ENCODE peak calls at places on chromosomes 7 and 10, in five cellular contexts. One of them, this sample, is unnamed.

GRCh38 chr7:21251166-21251806 is 176.6 kb upstream of the SP4 start:
- DNase-seq in sigmoid colon: no peak
- DNase-seq in HL-60: no peak
- DNase-seq in Panc1: no peak
- DNase-seq in K562: no peak
- DNase-seq in this sample: peak; percentile 25

GRCh38 chr10:109386921-109387320 is 536.4 kb downstream of the XPNPEP1 start:
- DNase-seq in sigmoid colon: no peak
- DNase-seq in HL-60: no peak
- DNase-seq in Panc1: no peak
- DNase-seq in K562: no peak
- DNase-seq in this sample: no peak

GRCh38 chr10:111650088-111650487 is 533.5 kb downstream of the GPAM start:
- DNase-seq in sigmoid colon: no peak
- DNase-seq in HL-60: no peak
- DNase-seq in Panc1: no peak
- DNase-seq in K562: no peak
- DNase-seq in this sample: no peak

GRCh38 chr7:78149787-78150186 is 351.2 kb downstream of the PHTF2 start:
- DNase-seq in sigmoid colon: no peak
- DNase-seq in HL-60: no peak
- DNase-seq in Panc1: no peak
- DNase-seq in K562: no peak
- DNase-seq in this sample: no peak

GRCh38 chr10:99285846-99286245 is 43.3 kb upstream of the CNNM1 start:
- DNase-seq in sigmoid colon: no peak
- DNase-seq in HL-60: no peak
- DNase-seq in Panc1: no peak
- DNase-seq in K562: no peak
- DNase-seq in this sample: no peak

GRCh38 chr7:131015131-131015954 is 281.3 kb upstream of the KLF14 start:
- DNase-seq in sigmoid colon: no peak
- DNase-seq in HL-60: no peak
- DNase-seq in Panc1: no peak
- DNase-seq in K562: no peak
- DNase-seq in this sample: no peak

GRCh38 chr10:69232252-69232651 is 12.1 kb downstream of the HKDC1 start:
- DNase-seq in sigmoid colon: no peak
- DNase-seq in HL-60: no peak
- DNase-seq in Panc1: no peak
- DNase-seq in K562: no peak
- DNase-seq in this sample: peak; percentile 35

GRCh38 chr10:7667262-7668141 is 736 bp upstream of the ITIH5 start:
- DNase-seq in sigmoid colon: peak; percentile 75
- DNase-seq in HL-60: no peak
- DNase-seq in Panc1: no peak
- DNase-seq in K562: no peak
- DNase-seq in this sample: no peak

GRCh38 chr10:71433983-71434744 is 37.4 kb downstream of the CDH23 start:
- DNase-seq in sigmoid colon: no peak
- DNase-seq in HL-60: no peak
- DNase-seq in Panc1: no peak
- DNase-seq in K562: no peak
- DNase-seq in this sample: no peak

GRCh38 chr7:50629238-50629901 is 64.2 kb upstream of the DDC start:
- DNase-seq in sigmoid colon: no peak
- DNase-seq in HL-60: no peak
- DNase-seq in Panc1: no peak
- DNase-seq in K562: no peak
- DNase-seq in this sample: no peak

GRCh38 chr10:81101062-81101461 is 563.4 kb downstream of the SH2D4B start:
- DNase-seq in sigmoid colon: no peak
- DNase-seq in HL-60: no peak
- DNase-seq in Panc1: no peak
- DNase-seq in K562: no peak
- DNase-seq in this sample: no peak

GRCh38 chr10:52479567-52479966 is 165.5 kb downstream of the DKK1 start:
- DNase-seq in sigmoid colon: no peak
- DNase-seq in HL-60: no peak
- DNase-seq in Panc1: no peak
- DNase-seq in K562: no peak
- DNase-seq in this sample: no peak

GRCh38 chr7:104758504-104758903 is 255.5 kb upstream of the KMT2E start:
- DNase-seq in sigmoid colon: no peak
- DNase-seq in HL-60: no peak
- DNase-seq in Panc1: no peak
- DNase-seq in K562: no peak
- DNase-seq in this sample: no peak

GRCh38 chr10:132065491-132066105 is at the start of gene JAKMIP3:
- DNase-seq in sigmoid colon: peak; percentile 89
- DNase-seq in HL-60: no peak
- DNase-seq in Panc1: peak; percentile 4
- DNase-seq in K562: peak; percentile 7
- DNase-seq in this sample: peak; percentile 32

GRCh38 chr10:14185501-14186045 is 145.2 kb downstream of the FRMD4A start:
- DNase-seq in sigmoid colon: no peak
- DNase-seq in HL-60: no peak
- DNase-seq in Panc1: peak; percentile 22
- DNase-seq in K562: peak; percentile 85
- DNase-seq in this sample: no peak

GRCh38 chr10:119337796-119338432 is 130.5 kb downstream of the GRK5 start:
- DNase-seq in sigmoid colon: no peak
- DNase-seq in HL-60: no peak
- DNase-seq in Panc1: no peak
- DNase-seq in K562: no peak
- DNase-seq in this sample: no peak

GRCh38 chr7:80937336-80937735 is 18.5 kb upstream of the SEMA3C start:
- DNase-seq in sigmoid colon: no peak
- DNase-seq in HL-60: no peak
- DNase-seq in Panc1: no peak
- DNase-seq in K562: no peak
- DNase-seq in this sample: no peak

GRCh38 chr7:44469461-44469860 is 21.0 kb downstream of the NUDCD3 start:
- DNase-seq in sigmoid colon: no peak
- DNase-seq in HL-60: no peak
- DNase-seq in Panc1: no peak
- DNase-seq in K562: no peak
- DNase-seq in this sample: no peak

GRCh38 chr7:55365103-55365679 is at the start of gene LANCL2:
- DNase-seq in sigmoid colon: no peak
- DNase-seq in HL-60: no peak
- DNase-seq in Panc1: no peak
- DNase-seq in K562: peak; percentile 55
- DNase-seq in this sample: peak; percentile 60

GRCh38 chr10:88980247-88980646 is 10.4 kb upstream of the FAS start:
- DNase-seq in sigmoid colon: no peak
- DNase-seq in HL-60: no peak
- DNase-seq in Panc1: no peak
- DNase-seq in K562: no peak
- DNase-seq in this sample: no peak

GRCh38 chr7:71521506-71521905 is 389.6 kb downstream of the GALNT17 start:
- DNase-seq in sigmoid colon: no peak
- DNase-seq in HL-60: no peak
- DNase-seq in Panc1: no peak
- DNase-seq in K562: no peak
- DNase-seq in this sample: no peak

GRCh38 chr10:10991144-10991543 is 26.5 kb upstream of the CELF2 start:
- DNase-seq in sigmoid colon: no peak
- DNase-seq in HL-60: no peak
- DNase-seq in Panc1: no peak
- DNase-seq in K562: no peak
- DNase-seq in this sample: no peak

GRCh38 chr10:76149602-76150138 is 718.2 kb downstream of the LRMDA start:
- DNase-seq in sigmoid colon: no peak
- DNase-seq in HL-60: no peak
- DNase-seq in Panc1: no peak
- DNase-seq in K562: no peak
- DNase-seq in this sample: no peak

GRCh38 chr10:23516530-23516929 is 77.7 kb downstream of the OTUD1 start:
- DNase-seq in sigmoid colon: no peak
- DNase-seq in HL-60: peak; percentile 4
- DNase-seq in Panc1: no peak
- DNase-seq in K562: peak; percentile 5
- DNase-seq in this sample: no peak

GRCh38 chr10:87734987-87735827 is 75.5 kb downstream of the PAPSS2 start:
- DNase-seq in sigmoid colon: no peak
- DNase-seq in HL-60: no peak
- DNase-seq in Panc1: no peak
- DNase-seq in K562: peak; percentile 43
- DNase-seq in this sample: no peak

GRCh38 chr7:27955011-27955410 is 215.0 kb downstream of the TAX1BP1 start:
- DNase-seq in sigmoid colon: no peak
- DNase-seq in HL-60: no peak
- DNase-seq in Panc1: no peak
- DNase-seq in K562: no peak
- DNase-seq in this sample: no peak

GRCh38 chr7:41872951-41873350 is 170.1 kb upstream of the INHBA start:
- DNase-seq in sigmoid colon: no peak
- DNase-seq in HL-60: no peak
- DNase-seq in Panc1: no peak
- DNase-seq in K562: no peak
- DNase-seq in this sample: no peak

GRCh38 chr10:119274519-119275045 is 67.2 kb downstream of the GRK5 start:
- DNase-seq in sigmoid colon: no peak
- DNase-seq in HL-60: no peak
- DNase-seq in Panc1: no peak
- DNase-seq in K562: no peak
- DNase-seq in this sample: no peak

GRCh38 chr7:108421720-108422331 is 34.4 kb downstream of the NRCAM start:
- DNase-seq in sigmoid colon: no peak
- DNase-seq in HL-60: no peak
- DNase-seq in Panc1: no peak
- DNase-seq in K562: no peak
- DNase-seq in this sample: no peak

GRCh38 chr7:25456467-25457171 is 228.3 kb upstream of the NPVF start:
- DNase-seq in sigmoid colon: peak; percentile 68
- DNase-seq in HL-60: no peak
- DNase-seq in Panc1: no peak
- DNase-seq in K562: no peak
- DNase-seq in this sample: peak; percentile 39

GRCh38 chr7:78073470-78074382 is 275.2 kb downstream of the PHTF2 start:
- DNase-seq in sigmoid colon: no peak
- DNase-seq in HL-60: no peak
- DNase-seq in Panc1: peak; percentile 7
- DNase-seq in K562: no peak
- DNase-seq in this sample: no peak

GRCh38 chr10:77328272-77328816 is 309.3 kb downstream of the KCNMA1 start:
- DNase-seq in sigmoid colon: no peak
- DNase-seq in HL-60: no peak
- DNase-seq in Panc1: no peak
- DNase-seq in K562: peak; percentile 41
- DNase-seq in this sample: no peak

DNA sequence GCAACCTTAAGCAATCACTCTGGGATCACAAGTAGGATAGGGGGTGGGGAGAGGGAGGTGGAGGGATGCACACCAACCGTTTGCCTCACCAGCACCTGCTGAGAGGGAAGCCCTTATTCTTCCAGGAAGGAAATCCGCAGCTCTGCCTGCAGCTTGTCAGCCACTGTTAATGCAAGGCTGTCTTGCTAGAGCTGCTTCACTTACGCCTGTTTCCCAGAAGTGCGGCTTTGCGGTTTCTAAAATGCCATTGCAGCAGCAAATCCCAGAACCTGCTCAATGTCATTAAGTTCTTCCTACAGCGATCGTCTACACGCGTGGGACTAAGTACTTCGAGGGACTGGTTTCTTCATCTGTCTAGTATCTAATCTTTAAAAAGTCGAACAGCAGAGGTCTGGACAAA is 191.1 kb downstream of the ZMYND11 start:
- DNase-seq in sigmoid colon: no peak
- DNase-seq in HL-60: no peak
- DNase-seq in Panc1: no peak
- DNase-seq in K562: no peak
- DNase-seq in this sample: no peak
- TF ChIP-seq POLR2AphosphoS5 in sigmoid colon: peak; percentile 29
- TF ChIP-seq POLR2AphosphoS5 in HL-60: no peak
- TF ChIP-seq POLR2AphosphoS5 in Panc1: no peak
- TF ChIP-seq POLR2AphosphoS5 in K562: no peak
- TF ChIP-seq POLR2AphosphoS5 in this sample: peak; percentile 54

GRCh38 chr10:34732926-34733325 is 82.2 kb downstream of the PARD3 start:
- DNase-seq in sigmoid colon: no peak
- DNase-seq in HL-60: no peak
- DNase-seq in Panc1: no peak
- DNase-seq in K562: peak; percentile 49
- DNase-seq in this sample: no peak
- TF ChIP-seq POLR2AphosphoS5 in sigmoid colon: no peak
- TF ChIP-seq POLR2AphosphoS5 in HL-60: no peak
- TF ChIP-seq POLR2AphosphoS5 in Panc1: no peak
- TF ChIP-seq POLR2AphosphoS5 in K562: no peak
- TF ChIP-seq POLR2AphosphoS5 in this sample: no peak

GRCh38 chr10:97428572-97428981 is 2.6 kb downstream of the PGAM1 start:
- DNase-seq in sigmoid colon: no peak
- DNase-seq in HL-60: peak; percentile 68
- DNase-seq in Panc1: no peak
- DNase-seq in K562: peak; percentile 24
- DNase-seq in this sample: no peak

GRCh38 chr10:97425964-97426775 is at the start of gene PGAM1:
- DNase-seq in sigmoid colon: peak; percentile 98
- DNase-seq in HL-60: peak; percentile 95
- DNase-seq in Panc1: peak; percentile 96
- DNase-seq in K562: peak; percentile 93
- DNase-seq in this sample: peak; percentile 95

GRCh38 chr10:97426776-97427570 is 982 bp downstream of the PGAM1 start:
- DNase-seq in sigmoid colon: no peak
- DNase-seq in HL-60: no peak
- DNase-seq in Panc1: no peak
- DNase-seq in K562: peak; percentile 25
- DNase-seq in this sample: no peak

GRCh38 chr10:97422921-97423420 is 3.0 kb upstream of the PGAM1 start:
- DNase-seq in sigmoid colon: no peak
- DNase-seq in HL-60: no peak
- DNase-seq in Panc1: no peak
- DNase-seq in K562: no peak
- DNase-seq in this sample: no peak

DNA sequence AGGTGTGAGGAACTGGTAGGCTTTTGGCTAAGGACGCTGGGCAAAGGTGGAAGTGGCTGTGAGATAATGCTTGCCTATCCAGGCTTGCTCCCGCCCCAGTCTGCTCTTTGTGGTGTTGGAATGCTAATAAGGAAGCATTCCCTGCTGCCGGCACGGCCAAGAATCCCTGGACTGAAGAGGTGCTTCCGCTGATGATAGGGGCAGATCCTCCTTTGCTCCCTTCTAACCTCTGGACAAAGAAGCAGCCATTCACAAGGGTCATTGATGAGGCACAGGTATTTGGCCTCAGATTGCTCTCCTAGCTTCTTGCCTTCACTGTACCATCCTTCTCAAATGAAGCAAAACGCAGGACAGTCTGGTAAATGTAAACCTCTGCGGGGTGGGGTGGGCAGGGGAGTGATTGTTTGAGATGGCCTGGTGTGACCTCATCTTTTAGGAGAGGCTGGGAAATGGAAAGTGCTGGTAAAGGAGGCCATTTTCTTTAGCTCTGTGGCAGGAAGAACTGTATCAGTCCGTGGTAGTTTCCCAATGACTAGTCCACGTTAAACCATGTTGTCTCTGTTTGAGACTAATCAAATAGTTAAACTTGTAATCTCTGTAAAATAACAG is 1.7 kb downstream of the PGAM1 start:
- DNase-seq in sigmoid colon: no peak
- DNase-seq in HL-60: no peak
- DNase-seq in Panc1: no peak
- DNase-seq in K562: peak; percentile 36
- DNase-seq in this sample: peak; percentile 80
- TF ChIP-seq POLR2AphosphoS5 in sigmoid colon: no peak
- TF ChIP-seq POLR2AphosphoS5 in HL-60: no peak
- TF ChIP-seq POLR2AphosphoS5 in Panc1: peak; percentile 12
- TF ChIP-seq POLR2AphosphoS5 in K562: no peak
- TF ChIP-seq POLR2AphosphoS5 in this sample: peak; percentile 65

GRCh38 chr7:148932-149855 is 43.2 kb upstream of the FAM20C start:
- DNase-seq in sigmoid colon: peak; percentile 100
- DNase-seq in HL-60: peak; percentile 96
- DNase-seq in Panc1: peak; percentile 97
- DNase-seq in K562: peak; percentile 96
- DNase-seq in this sample: peak; percentile 97
- TF ChIP-seq POLR2AphosphoS5 in sigmoid colon: peak; percentile 97
- TF ChIP-seq POLR2AphosphoS5 in HL-60: peak; percentile 70
- TF ChIP-seq POLR2AphosphoS5 in Panc1: peak; percentile 92
- TF ChIP-seq POLR2AphosphoS5 in K562: peak; percentile 80
- TF ChIP-seq POLR2AphosphoS5 in this sample: peak; percentile 86